ENCODE peak calls at places on chromosomes 5 and 9, in ten cellular contexts. B is activated T-helper 1 cell treated with Interleukin-2 at 50 U/mL for 16 hours; N is stimulated activated CD8-positive, alpha-beta memory T cell treated with anti-CD3 and anti-CD28 coated beads, Interleukin-15, amount 100 ng/mL, for 24 hours; G is NCI-H774; K is hypothalamus; X is bronchial epithelial cell; J is CD4-positive, alpha-beta T cell; M is HuH-7.5; H is LHCN-M2; I is NCI-H1092 treated with DMSO at 0.1 percent for 48 hours. F is an unnamed sample.

GRCh38 chr9:5626727-5627634 is 1.9 kb upstream of the RIC1 start:
- DNase-seq in B (no peak), N (no peak), G (no peak), K (peak), X (peak), J (peak), M (no peak), H (peak), I (no peak), F (no peak)

GRCh38 chr9:116219686-116220085 is 66.1 kb downstream of the PAPPA start:
- DNase-seq in B (no peak), N (no peak), G (no peak), K (no peak), X (no peak), J (no peak), M (no peak), H (no peak), I (peak), F (no peak)

GRCh38 chr5:22560115-22560514 is 293.0 kb downstream of the CDH12 start:
- DNase-seq in B (no peak), N (no peak), G (no peak), K (no peak), X (peak), J (no peak), M (no peak), H (no peak), I (no peak), F (no peak)

GRCh38 chr5:111513175-111513520 is 813 bp upstream of the STARD4 start:
- DNase-seq in B (no peak), N (no peak), G (peak), K (no peak), X (no peak), J (no peak), M (no peak), H (no peak), I (no peak), F (no peak)

GRCh38 chr5:118006229-118006628 is 982.1 kb downstream of the DTWD2 start:
- DNase-seq in B (no peak), N (no peak), G (no peak), K (no peak), X (no peak), J (no peak), M (no peak), H (no peak), I (no peak), F (no peak)

GRCh38 chr5:96187309-96188027 is 225.8 kb upstream of the ELL2 start:
- DNase-seq in B (no peak), N (no peak), G (no peak), K (no peak), X (peak), J (no peak), M (no peak), H (no peak), I (no peak), F (no peak)

GRCh38 chr5:31407921-31408714 is 123.8 kb downstream of the DROSHA start:
- DNase-seq in B (no peak), N (no peak), G (no peak), K (no peak), X (peak), J (no peak), M (no peak), H (peak), I (no peak), F (no peak)

GRCh38 chr5:173326501-173326960 is 1.7 kb downstream of the STC2 start:
- DNase-seq in B (no peak), N (no peak), G (no peak), K (no peak), X (peak), J (no peak), M (no peak), H (peak), I (no peak), F (no peak)

GRCh38 chr5:152688561-152689274 is 283.6 kb upstream of the NMUR2 start:
- DNase-seq in B (no peak), N (no peak), G (no peak), K (no peak), X (peak), J (no peak), M (no peak), H (peak), I (no peak), F (no peak)

GRCh38 chr9:136029556-136029955 is 65.5 kb downstream of the NACC2 start:
- DNase-seq in B (no peak), N (no peak), G (no peak), K (no peak), X (no peak), J (no peak), M (no peak), H (no peak), I (no peak), F (no peak)

GRCh38 chr9:93064392-93065124 is 6.1 kb downstream of the SUSD3 start:
- DNase-seq in B (peak), N (peak), G (no peak), K (no peak), X (no peak), J (peak), M (no peak), H (peak), I (no peak), F (peak)

GRCh38 chr5:163261647-163262269 is 175.6 kb upstream of the CCNG1 start:
- DNase-seq in B (no peak), N (no peak), G (no peak), K (no peak), X (no peak), J (no peak), M (no peak), H (no peak), I (no peak), F (no peak)

F was measured in T-helper 17 cell.